ENCODE peak calls at places on chromosomes 11 and 22, in nine cellular contexts. F is NCI-H1092; S is GM23248; W is CD4-positive, alpha-beta T cell; V is stomach; Z is GM04504; H is stimulated activated CD8-positive, alpha-beta memory T cell treated with anti-CD3 and anti-CD28 coated beads, Interleukin-15, amount 100 ng/mL, for 4 hours; R is sciatic nerve; I is amniotic stem cell. C is an unnamed sample.

GRCh38 chr11:15580056-15580774 is 465.5 kb downstream of the INSC start:
- DNase-seq in V (no peak), W (no peak), H (no peak), F (no peak), S (no peak), R (no peak), Z (no peak), I (no peak), C (no peak)

GRCh38 chr22:36258750-36259619 is 6.1 kb downstream of the APOL1 start:
- DNase-seq in W (no peak), I (no peak), H (no peak), R (no peak), S (no peak), Z (no peak), V (no peak), F (no peak), C (no peak)

GRCh38 chr11:36214484-36214883 is 74.7 kb downstream of the COMMD9 start:
- DNase-seq in V (no peak), F (no peak), W (no peak), I (no peak), H (no peak), S (no peak), R (no peak), Z (no peak), C (no peak)

GRCh38 chr11:5196731-5197130 is 3.8 kb downstream of the OR51V1 start:
- DNase-seq in F (no peak), W (no peak), S (peak; percentile 35), R (no peak), H (no peak), I (no peak), V (no peak), Z (no peak), C (no peak)

GRCh38 chr11:65917434-65918210 is 1.2 kb downstream of the C11orf68 start:
- DNase-seq in W (no peak), F (no peak), Z (no peak), V (no peak), H (no peak), I (no peak), S (peak; percentile 54), R (no peak), C (no peak)

GRCh38 chr11:3894128-3894731 is 38.8 kb downstream of the STIM1 start:
- DNase-seq in R (no peak), W (peak; percentile 16), Z (no peak), S (peak; percentile 30), F (no peak), I (no peak), V (no peak), H (no peak), C (no peak)

GRCh38 chr11:88281317-88281712 is 56.2 kb downstream of the CTSC start:
- DNase-seq in Z (no peak), H (no peak), R (no peak), S (peak; percentile 25), V (no peak), I (no peak), W (no peak), F (peak; percentile 16), C (no peak)

GRCh38 chr11:35488117-35488516 is 37.3 kb downstream of the PAMR1 start:
- DNase-seq in Z (no peak), H (no peak), I (no peak), F (no peak), S (peak; percentile 44), V (no peak), W (no peak), R (no peak), C (no peak)

GRCh38 chr11:65399249-65399648 is 12.8 kb downstream of the FRMD8 start:
- DNase-seq in R (no peak), V (no peak), W (no peak), F (no peak), H (no peak), S (no peak), Z (no peak), I (no peak), C (no peak)

GRCh38 chr22:23012081-23012622 is 58.2 kb upstream of the GNAZ start:
- DNase-seq in V (no peak), I (no peak), F (no peak), S (no peak), W (no peak), R (no peak), H (no peak), Z (no peak), C (no peak)